ENCODE peak calls at places on chromosomes 6 and 20, in ten cellular contexts. D is mucosa of descending colon; A is effector CD4-positive, alpha-beta T cell; O is fibroblast of mammary gland; W is hypothalamus; T is stimulated activated naive CD4-positive, alpha-beta T cell; F is GM19239; U is DMS 273 treated with DMSO at 0.1 percent for 48 hours; C is activated CD8-positive, alpha-beta T cell treated with anti-CD3 and anti-CD28 coated beads, Interleukin-2, amount 10 ng/mL, durations not matched to agents 7 days and 5 days; Y is pancreas. Q is an unnamed sample.

GRCh38 chr20:49916146-49917002 is 1.0 kb upstream of the SPATA2 start:
- DNase-seq in D (no peak), A (no peak), O (peak), W (no peak), T (no peak), F (no peak), U (no peak), C (peak), Y (peak), Q (no peak)

GRCh38 chr6:31010393-31011060 is at the start of gene MUC22:
- DNase-seq in D (no peak), A (no peak), O (peak), W (no peak), T (no peak), F (no peak), U (no peak), C (no peak), Y (no peak), Q (no peak)

GRCh38 chr20:33650111-33650752 is 11.9 kb upstream of the C20orf144 start:
- DNase-seq in D (no peak), A (no peak), O (no peak), W (no peak), T (no peak), F (no peak), U (peak), C (no peak), Y (no peak), Q (no peak)

GRCh38 chr6:122789862-122790739 is 1.0 kb downstream of the SMPDL3A start:
- DNase-seq in D (no peak), A (no peak), O (peak), W (no peak), T (no peak), F (peak), U (no peak), C (peak), Y (peak), Q (no peak)

GRCh38 chr6:31945507-31946369 is at the start of gene CFB:
- DNase-seq in D (peak), A (no peak), O (peak), W (no peak), T (no peak), F (no peak), U (no peak), C (no peak), Y (peak), Q (no peak)

GRCh38 chr6:89313006-89313405 is 2.1 kb downstream of the GABRR2 start:
- DNase-seq in D (no peak), A (no peak), O (peak), W (no peak), T (no peak), F (no peak), U (peak), C (no peak), Y (no peak), Q (no peak)

GRCh38 chr20:33178726-33179125 is 10.8 kb downstream of the BPIFA2 start:
- DNase-seq in D (no peak), A (no peak), O (no peak), W (no peak), T (no peak), F (no peak), U (no peak), C (no peak), Y (peak), Q (no peak)

GRCh38 chr6:31717499-31718222 is 2.5 kb downstream of the LY6G6D start:
- DNase-seq in D (no peak), A (no peak), O (no peak), W (no peak), T (no peak), F (no peak), U (no peak), C (no peak), Y (no peak), Q (no peak)

GRCh38 chr6:124984668-124985338 is 22.6 kb downstream of the RNF217 start:
- DNase-seq in D (no peak), A (no peak), O (no peak), W (no peak), T (no peak), F (no peak), U (no peak), C (no peak), Y (no peak), Q (no peak)

GRCh38 chr6:10532392-10532791 is 11.2 kb downstream of the GCNT2 start:
- DNase-seq in D (no peak), A (no peak), O (no peak), W (no peak), T (no peak), F (no peak), U (no peak), C (no peak), Y (no peak), Q (no peak)

GRCh38 chr6:30922447-30922852 is 8.4 kb downstream of the VARS2 start:
- DNase-seq in D (no peak), A (no peak), O (no peak), W (no peak), T (no peak), F (no peak), U (no peak), C (no peak), Y (no peak), Q (no peak)

GRCh38 chr6:123524781-123525180 is 112.0 kb downstream of the TRDN start:
- DNase-seq in D (no peak), A (no peak), O (no peak), W (no peak), T (no peak), F (no peak), U (no peak), C (no peak), Y (no peak), Q (no peak)

GRCh38 chr6:109059148-109059547 is 35.5 kb downstream of the SESN1 start:
- DNase-seq in D (no peak), A (no peak), O (peak), W (no peak), T (no peak), F (no peak), U (no peak), C (no peak), Y (no peak), Q (no peak)

GRCh38 chr20:32984196-32984595 is 20.0 kb downstream of the SUN5 start:
- DNase-seq in D (peak), A (no peak), O (no peak), W (peak), T (no peak), F (no peak), U (no peak), C (no peak), Y (no peak), Q (no peak)

GRCh38 chr6:149217466-149217888 is 100.0 kb upstream of the TAB2 start:
- DNase-seq in D (no peak), A (no peak), O (no peak), W (no peak), T (no peak), F (no peak), U (no peak), C (no peak), Y (no peak), Q (no peak)

GRCh38 chr6:11263185-11263817 is 30.8 kb upstream of the NEDD9 start:
- DNase-seq in D (no peak), A (no peak), O (peak), W (no peak), T (no peak), F (no peak), U (no peak), C (no peak), Y (no peak), Q (no peak)

GRCh38 chr6:112366695-112367546 is 19.8 kb downstream of the RFPL4B start:
- DNase-seq in D (no peak), A (no peak), O (no peak), W (no peak), T (no peak), F (no peak), U (no peak), C (no peak), Y (peak), Q (no peak)

GRCh38 chr6:110690106-110690654 is 125.1 kb downstream of the CDK19 start:
- DNase-seq in D (no peak), A (no peak), O (no peak), W (no peak), T (no peak), F (no peak), U (no peak), C (no peak), Y (no peak), Q (no peak)

GRCh38 chr6:106138151-106138550 is 52.0 kb downstream of the PRDM1 start:
- DNase-seq in D (no peak), A (no peak), O (no peak), W (no peak), T (no peak), F (no peak), U (no peak), C (no peak), Y (no peak), Q (no peak)

GRCh38 chr6:44659676-44660170 is 272.2 kb downstream of the CDC5L start:
- DNase-seq in D (no peak), A (no peak), O (no peak), W (no peak), T (no peak), F (no peak), U (no peak), C (no peak), Y (no peak), Q (no peak)

GRCh38 chr6:136989591-136990578 is 54.9 kb downstream of the IL20RA start:
- DNase-seq in D (no peak), A (no peak), O (no peak), W (peak), T (no peak), F (no peak), U (peak), C (no peak), Y (peak), Q (no peak)

GRCh38 chr6:110357298-110357695 is 852 bp downstream of the METTL24 start:
- DNase-seq in D (no peak), A (no peak), O (peak), W (no peak), T (no peak), F (no peak), U (no peak), C (no peak), Y (no peak), Q (no peak)

GRCh38 chr20:47093567-47093966 is 198.9 kb downstream of the EYA2 start:
- DNase-seq in D (no peak), A (no peak), O (no peak), W (no peak), T (no peak), F (no peak), U (no peak), C (no peak), Y (no peak), Q (no peak)

GRCh38 chr6:25942561-25943147 is 12.2 kb upstream of the SLC17A2 start:
- DNase-seq in D (no peak), A (no peak), O (peak), W (no peak), T (no peak), F (peak), U (no peak), C (no peak), Y (no peak), Q (no peak)

GRCh38 chr20:20211988-20212518 is 155.9 kb upstream of the INSM1 start:
- DNase-seq in D (no peak), A (no peak), O (no peak), W (no peak), T (no peak), F (no peak), U (no peak), C (no peak), Y (no peak), Q (no peak)

GRCh38 chr6:33171889-33172203 is 20.4 kb downstream of the COL11A2 start:
- DNase-seq in D (no peak), A (no peak), O (no peak), W (no peak), T (no peak), F (no peak), U (no peak), C (no peak), Y (no peak), Q (no peak)

GRCh38 chr20:50092436-50092835 is 20.5 kb downstream of the UBE2V1 start:
- DNase-seq in D (no peak), A (no peak), O (peak), W (no peak), T (no peak), F (no peak), U (no peak), C (no peak), Y (no peak), Q (no peak)

GRCh38 chr20:25306991-25307903 is 59.4 kb downstream of the PYGB start:
- DNase-seq in D (peak), A (no peak), O (no peak), W (no peak), T (no peak), F (no peak), U (no peak), C (no peak), Y (peak), Q (no peak)

GRCh38 chr20:20712004-20712473 is 405 bp downstream of the RALGAPA2 start:
- DNase-seq in D (no peak), A (no peak), O (no peak), W (peak), T (no peak), F (no peak), U (no peak), C (no peak), Y (no peak), Q (no peak)

GRCh38 chr20:7637184-7637583 is 303.1 kb downstream of the HAO1 start:
- DNase-seq in D (no peak), A (no peak), O (no peak), W (no peak), T (no peak), F (no peak), U (no peak), C (no peak), Y (no peak), Q (peak)

GRCh38 chr6:157089851-157090250 is 233.5 kb downstream of the TMEM242 start:
- DNase-seq in D (no peak), A (no peak), O (no peak), W (no peak), T (no peak), F (no peak), U (no peak), C (no peak), Y (no peak), Q (no peak)

GRCh38 chr6:105453968-105454367 is 51.1 kb upstream of the PREP start:
- DNase-seq in D (no peak), A (no peak), O (no peak), W (no peak), T (no peak), F (no peak), U (no peak), C (no peak), Y (no peak), Q (no peak)

GRCh38 chr6:107823047-107823557 is 1.0 kb downstream of the SCML4 start:
- DNase-seq in D (no peak), A (peak), O (no peak), W (no peak), T (peak), F (no peak), U (no peak), C (peak), Y (no peak), Q (no peak)